ENCODE peak calls at places on chromosomes 12 and 14, in four cellular contexts. A is effector memory CD4-positive, alpha-beta T cell; W is AG04450; I is astrocyte. U is an unnamed sample.

GRCh38 chr12:47236109-47236714 is 156.5 kb upstream of the AMIGO2 start:
- DNase-seq in A (no peak), W (peak; percentile 38), I (peak; percentile 90), U (no peak)

GRCh38 chr14:76977793-76978730 is 50.4 kb downstream of the IRF2BPL start:
- DNase-seq in A (peak; percentile 81), W (peak; percentile 44), I (peak; percentile 55), U (no peak)

GRCh38 chr14:93083898-93084297 is 31.8 kb downstream of the ITPK1 start:
- DNase-seq in A (no peak), W (no peak), I (no peak), U (no peak)

GRCh38 chr12:40300490-40300889 is 75.7 kb downstream of the LRRK2 start:
- DNase-seq in A (no peak), W (no peak), I (no peak), U (no peak)

GRCh38 chr12:15601210-15601800 is 187.9 kb downstream of the EPS8 start:
- DNase-seq in A (no peak), W (peak; percentile 39), I (peak; percentile 90), U (no peak)

GRCh38 chr12:64205542-64205941 is 16.6 kb downstream of the KICS2 start:
- DNase-seq in A (no peak), W (no peak), I (no peak), U (no peak)

GRCh38 chr14:53011053-53011462 is 60.2 kb upstream of the FERMT2 start:
- DNase-seq in A (no peak), W (peak; percentile 96), I (peak; percentile 99), U (no peak)

GRCh38 chr12:40820794-40821484 is 128.7 kb downstream of the CNTN1 start:
- DNase-seq in A (no peak), W (no peak), I (no peak), U (no peak)

GRCh38 chr12:69936214-69936731 is 111.2 kb downstream of the MYRFL start:
- DNase-seq in A (no peak), W (no peak), I (no peak), U (no peak)

GRCh38 chr14:33516898-33517436 is 433.9 kb downstream of the EGLN3 start:
- DNase-seq in A (no peak), W (no peak), I (no peak), U (no peak)

GRCh38 chr12:76256341-76256740 is 91.9 kb downstream of the BBS10 start:
- DNase-seq in A (no peak), W (no peak), I (no peak), U (no peak)

GRCh38 chr12:9135903-9136310 is 20.2 kb upstream of the A2M start:
- DNase-seq in A (no peak), W (no peak), I (no peak), U (no peak)

GRCh38 chr14:96077983-96078686 is 39.0 kb downstream of the C14orf132 start:
- DNase-seq in A (no peak), W (no peak), I (no peak), U (no peak)

GRCh38 chr12:52522346-52523011 is 2.3 kb upstream of the KRT5 start:
- DNase-seq in A (no peak), W (no peak), I (peak; percentile 30), U (no peak)

GRCh38 chr12:91099836-91100235 is 11.5 kb downstream of the LUM start:
- DNase-seq in A (no peak), W (no peak), I (no peak), U (no peak)

GRCh38 chr12:91103101-91103500 is 8.2 kb downstream of the LUM start:
- DNase-seq in A (no peak), W (no peak), I (no peak), U (no peak)

GRCh38 chr12:91100901-91101300 is 10.4 kb downstream of the LUM start:
- DNase-seq in A (no peak), W (no peak), I (peak; percentile 84), U (no peak)

GRCh38 chr12:91098942-91099341 is 12.4 kb downstream of the LUM start:
- DNase-seq in A (no peak), W (peak; percentile 78), I (peak; percentile 95), U (no peak)

GRCh38 chr12:91099373-91099772 is 11.9 kb downstream of the LUM start:
- DNase-seq in A (no peak), W (no peak), I (no peak), U (no peak)
- H3K27ac ChIP-seq in A (no peak overlapping the region), W (no peak overlapping the region), I (peak overlapping the region; percentile 74), U (no peak overlapping the region)

GRCh38 chr12:112828534-112828933 is 37.0 kb downstream of the RPH3A start:
- DNase-seq in A (no peak), W (no peak), I (no peak), U (no peak)

GRCh38 chr12:112833939-112834338 is 42.4 kb downstream of the RPH3A start:
- DNase-seq in A (no peak), W (no peak), I (no peak), U (no peak)

GRCh38 chr12:112837629-112838191 is 46.2 kb downstream of the RPH3A start:
- DNase-seq in A (no peak), W (no peak), I (peak; percentile 36), U (no peak)

GRCh38 chr12:112836736-112837628 is 45.4 kb downstream of the RPH3A start:
- DNase-seq in A (no peak), W (no peak), I (no peak), U (no peak)

GRCh38 chr12:112833272-112833671 is 41.7 kb downstream of the RPH3A start:
- DNase-seq in A (no peak), W (no peak), I (no peak), U (no peak)
- H3K27ac ChIP-seq in A (no peak overlapping the region), W (no peak overlapping the region), I (no peak overlapping the region), U (no peak overlapping the region)

GRCh38 chr14:61103541-61104339 is 122.7 kb downstream of the SLC38A6 start:
- DNase-seq in A (no peak), W (peak; percentile 95), I (peak; percentile 99), U (no peak)
- H3K27ac ChIP-seq in A (no peak overlapping the region), W (peak overlapping the region; percentile 99), I (peak overlapping the region; percentile 97), U (no peak overlapping the region)

GRCh38 chr14:60863251-60863650 is 117.6 kb downstream of the TRMT5 start:
- DNase-seq in A (no peak), W (no peak), I (no peak), U (no peak)

GRCh38 chr14:60861545-60862147 is 119.2 kb downstream of the TRMT5 start:
- DNase-seq in A (no peak), W (no peak), I (no peak), U (no peak)

GRCh38 chr14:60862283-60862682 is 118.6 kb downstream of the TRMT5 start:
- DNase-seq in A (no peak), W (no peak), I (no peak), U (no peak)

GRCh38 chr14:60867503-60868172 is 113.2 kb downstream of the TRMT5 start:
- DNase-seq in A (no peak), W (no peak), I (no peak), U (no peak)

DNA sequence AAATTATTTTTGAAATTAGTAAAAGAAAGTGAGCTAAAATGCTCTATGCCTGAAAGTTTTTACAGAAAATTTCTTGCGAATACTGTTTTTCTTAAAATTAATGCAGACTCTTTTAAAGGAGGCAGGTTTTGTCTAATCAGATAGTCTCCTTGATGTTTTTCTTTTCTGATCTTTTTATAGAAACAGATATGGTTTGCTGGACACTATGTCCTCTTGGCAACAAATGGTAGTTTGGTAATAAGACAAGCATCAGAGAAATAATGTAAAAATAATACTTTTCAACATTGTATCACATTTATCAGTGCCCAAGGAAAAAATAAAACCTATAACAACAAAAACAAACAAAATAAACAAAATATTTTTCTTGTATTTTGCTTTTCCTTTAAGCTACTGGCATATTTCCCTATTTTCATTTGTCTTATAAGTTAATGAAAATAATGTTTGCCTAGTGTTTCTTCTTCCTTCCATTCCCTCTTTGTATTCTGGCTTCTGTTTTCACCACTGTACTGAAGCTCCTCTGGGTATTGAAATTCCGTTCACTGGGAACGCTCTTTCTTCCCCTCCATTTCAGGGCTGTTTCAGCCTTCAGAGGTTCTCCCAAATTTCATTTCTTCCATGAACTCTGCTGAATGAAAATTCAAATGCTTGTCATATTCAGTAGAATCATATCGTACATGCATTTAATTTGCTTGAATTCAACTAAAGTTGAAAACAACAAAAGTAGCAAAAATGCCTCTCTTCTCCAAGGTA is 115.3 kb downstream of the TRMT5 start:
- DNase-seq in A (no peak), W (no peak), I (no peak), U (no peak)
- H3K27ac ChIP-seq in A (no peak overlapping the region), W (no peak overlapping the region), I (no peak overlapping the region), U (no peak overlapping the region)

DNA sequence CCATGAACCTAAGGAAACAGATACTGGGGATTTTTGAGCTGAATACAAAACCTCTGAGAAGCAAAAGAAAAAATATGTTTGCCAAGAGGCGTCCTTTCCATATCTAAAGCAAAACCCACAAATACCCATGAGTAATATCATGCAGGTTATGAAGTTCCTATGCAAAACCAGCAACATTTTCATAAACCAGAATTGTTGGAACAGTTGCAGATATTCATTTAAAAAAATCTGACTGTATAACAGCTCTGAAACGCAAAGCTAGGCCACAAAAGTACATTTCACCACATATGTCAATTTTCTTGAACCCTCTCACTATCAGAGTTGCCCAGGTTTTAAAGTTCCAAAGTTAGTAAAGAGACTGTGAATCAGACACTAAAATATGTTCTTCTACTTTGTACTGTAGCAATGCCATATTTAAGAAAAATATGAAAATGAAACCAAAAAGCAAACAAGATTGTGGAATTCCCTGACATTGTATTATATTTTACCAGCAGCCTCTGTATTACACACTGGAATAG is 33.8 kb upstream of the HIF1A start:
- DNase-seq in A (no peak), W (no peak), I (peak; percentile 82), U (no peak)
- H3K27ac ChIP-seq in A (peak overlapping the region; percentile 58), W (no peak overlapping the region), I (peak overlapping the region; percentile 15), U (no peak overlapping the region)

GRCh38 chr12:122895290-122895689 is 634 bp downstream of the VPS37B start:
- DNase-seq in A (no peak), W (no peak), I (no peak), U (no peak)

GRCh38 chr12:122893208-122894151 is 2.4 kb downstream of the VPS37B start:
- DNase-seq in A (no peak), W (no peak), I (no peak), U (peak; percentile 16)

GRCh38 chr12:122896662-122897061 is 738 bp upstream of the VPS37B start:
- DNase-seq in A (no peak), W (no peak), I (no peak), U (no peak)

GRCh38 chr12:122895757-122896636 is at the start of gene VPS37B:
- DNase-seq in A (peak; percentile 89), W (no peak), I (peak; percentile 76), U (peak; percentile 68)

GRCh38 chr12:122894173-122895121 is 1.5 kb downstream of the VPS37B start:
- DNase-seq in A (no peak), W (no peak), I (no peak), U (no peak)
- H3K27ac ChIP-seq in A (peak overlapping the region; percentile 90), W (peak overlapping the region; percentile 13), I (peak overlapping the region; percentile 88), U (peak overlapping the region; percentile 80)

U was measured in substantia nigra.